ENCODE peak calls at places on chromosome 5, in seven cellular contexts. T, Q, J, S, I, M and B are unnamed samples.
A peak's percentile ranks its signal among the peaks of the same experiment; 100 is the strongest.

GRCh38 chr5:167708449-167708848 is 583.0 kb upstream of the WWC1 start:
- DNase-seq in T (no peak), Q (peak; percentile 17), J (no peak), S (no peak), I (no peak), M (no peak), B (no peak)

GRCh38 chr5:58188287-58188651 is 271.6 kb downstream of the PLK2 start:
- DNase-seq in T (no peak), Q (peak; percentile 27), J (no peak), S (peak; percentile 85), I (no peak), M (no peak), B (peak; percentile 78)

GRCh38 chr5:172637122-172637580 is 3.9 kb upstream of the NEURL1B start:
- DNase-seq in T (no peak), Q (no peak), J (peak; percentile 24), S (no peak), I (no peak), M (peak; percentile 79), B (no peak)

GRCh38 chr5:17143335-17143734 is 74.1 kb upstream of the BASP1 start:
- DNase-seq in T (no peak), Q (no peak), J (no peak), S (no peak), I (no peak), M (no peak), B (no peak)

GRCh38 chr5:122156724-122157325 is 27.5 kb downstream of the ZNF474 start:
- DNase-seq in T (peak; percentile 9), Q (peak; percentile 51), J (no peak), S (no peak), I (no peak), M (no peak), B (peak; percentile 87)

GRCh38 chr5:148912714-148913398 is 86.4 kb downstream of the ADRB2 start:
- DNase-seq in T (no peak), Q (peak; percentile 87), J (no peak), S (peak; percentile 90), I (no peak), M (no peak), B (peak; percentile 89)

GRCh38 chr5:132243366-132243977 is 14.0 kb upstream of the PDLIM4 start:
- DNase-seq in T (no peak), Q (no peak), J (peak; percentile 5), S (no peak), I (no peak), M (peak; percentile 14), B (no peak)

GRCh38 chr5:94745786-94746730 is 127.6 kb downstream of the SLF1 start:
- DNase-seq in T (no peak), Q (no peak), J (no peak), S (peak; percentile 26), I (no peak), M (no peak), B (no peak)

GRCh38 chr5:9344751-9345240 is 201.1 kb downstream of the SEMA5A start:
- DNase-seq in T (no peak), Q (no peak), J (no peak), S (no peak), I (no peak), M (no peak), B (no peak)

GRCh38 chr5:173496129-173496882 is 120.1 kb downstream of the BOD1 start:
- DNase-seq in T (no peak), Q (no peak), J (no peak), S (no peak), I (no peak), M (no peak), B (no peak)

GRCh38 chr5:133457956-133458355 is 154.4 kb downstream of the FSTL4 start:
- DNase-seq in T (no peak), Q (no peak), J (no peak), S (no peak), I (no peak), M (no peak), B (no peak)

GRCh38 chr5:37735649-37736347 is 104.0 kb downstream of the GDNF start:
- DNase-seq in T (no peak), Q (no peak), J (no peak), S (no peak), I (no peak), M (no peak), B (peak; percentile 49)

GRCh38 chr5:2353871-2354440 is 397.5 kb downstream of the IRX2 start:
- DNase-seq in T (no peak), Q (no peak), J (no peak), S (no peak), I (no peak), M (no peak), B (no peak)

GRCh38 chr5:76956033-76956432 is 3.2 kb downstream of the CRHBP start:
- DNase-seq in T (no peak), Q (no peak), J (no peak), S (no peak), I (no peak), M (no peak), B (no peak)

GRCh38 chr5:127002390-127002789 is 28.0 kb downstream of the MARCHF3 start:
- DNase-seq in T (no peak), Q (no peak), J (no peak), S (no peak), I (no peak), M (no peak), B (peak; percentile 35)